ENCODE peak calls at places on chromosomes 3 and 15, in four cellular contexts. R, A, Y and J are unnamed samples.

GRCh38 chr3:40173291-40173710 is 136.2 kb upstream of the EIF1B start:
- DNase-seq in Y (no peak), A (no peak), R (no peak), J (no peak)

GRCh38 chr3:22117751-22118346 is 366.8 kb upstream of the ZNF385D start:
- DNase-seq in Y (no peak), R (no peak), A (peak), J (peak)

GRCh38 chr3:49377483-49377882 is 19.3 kb upstream of the GPX1 start:
- DNase-seq in R (peak), Y (peak), A (peak), J (peak)

GRCh38 chr3:61922118-61922517 is 360.7 kb downstream of the PTPRG start:
- DNase-seq in A (no peak), Y (no peak), R (no peak), J (no peak)

GRCh38 chr15:61227269-61228024 is 1.7 kb downstream of the RORA start:
- DNase-seq in R (no peak), Y (no peak), A (no peak), J (peak)

GRCh38 chr3:155682437-155682836 is 62.4 kb downstream of the PLCH1 start:
- DNase-seq in A (no peak), R (no peak), Y (no peak), J (no peak)

GRCh38 chr15:95975212-95975611 is 355.3 kb upstream of the NR2F2 start:
- DNase-seq in A (no peak), Y (no peak), R (no peak), J (no peak)

GRCh38 chr3:151751161-151751560 is 17.4 kb downstream of the AADACL2 start:
- DNase-seq in R (no peak), Y (no peak), A (no peak), J (no peak)

GRCh38 chr15:77784361-77785292 is 151.9 kb upstream of the LINGO1 start:
- DNase-seq in A (peak), Y (no peak), R (no peak), J (peak)

GRCh38 chr3:17431004-17431403 is 311.4 kb downstream of the TBC1D5 start:
- DNase-seq in A (peak), R (no peak), Y (no peak), J (peak)

GRCh38 chr15:58517252-58517681 is 85.5 kb downstream of the LIPC start:
- DNase-seq in A (no peak), Y (no peak), R (no peak), J (no peak)

GRCh38 chr3:14125193-14126016 is 553 bp downstream of the TMEM43 start:
- DNase-seq in R (peak), A (peak), Y (peak), J (peak)

GRCh38 chr3:12588039-12588673 is 31.3 kb downstream of the MKRN2 start:
- DNase-seq in Y (no peak), R (no peak), A (peak), J (no peak)

GRCh38 chr15:68377766-68378165 is 54.2 kb downstream of the ITGA11 start:
- DNase-seq in Y (no peak), R (no peak), A (no peak), J (no peak)

GRCh38 chr3:190499157-190499556 is 14.7 kb upstream of the IL1RAP start:
- DNase-seq in Y (no peak), A (no peak), R (no peak), J (no peak)

GRCh38 chr3:134426660-134427181 is 52.5 kb upstream of the AMOTL2 start:
- DNase-seq in A (peak), R (no peak), Y (no peak), J (peak)

GRCh38 chr3:64000446-64001055 is 22.7 kb downstream of the PSMD6 start:
- DNase-seq in Y (no peak), R (no peak), A (no peak), J (no peak)

GRCh38 chr15:58870451-58870850 is 63.0 kb downstream of the SLTM start:
- DNase-seq in A (no peak), R (no peak), Y (no peak), J (no peak)

GRCh38 chr3:128074851-128075515 is 22.7 kb downstream of the SEC61A1 start:
- DNase-seq in A (no peak), R (no peak), Y (no peak), J (no peak)

GRCh38 chr15:65434201-65434600 is 11.5 kb upstream of the IGDCC4 start:
- DNase-seq in Y (no peak), R (no peak), A (no peak), J (no peak)

GRCh38 chr3:70780790-70781189 is 468.4 kb upstream of the MDFIC2 start:
- DNase-seq in R (no peak), Y (no peak), A (no peak), J (no peak)

GRCh38 chr3:27022096-27022761 is 347.0 kb downstream of the NEK10 start:
- DNase-seq in Y (no peak), R (no peak), A (no peak), J (no peak)

GRCh38 chr3:157239082-157239704 is 79.2 kb upstream of the CCNL1 start:
- DNase-seq in R (peak), A (peak), Y (peak), J (peak)

GRCh38 chr3:111595239-111595638 is at the start of gene ZBED2:
- DNase-seq in R (no peak), A (no peak), Y (no peak), J (no peak)

GRCh38 chr3:146780251-146780650 is 175.1 kb upstream of the PLSCR5 start:
- DNase-seq in A (no peak), R (no peak), Y (no peak), J (no peak)

GRCh38 chr3:29324180-29324651 is 43.3 kb downstream of the RBMS3 start:
- DNase-seq in A (no peak), R (no peak), Y (no peak), J (peak)

GRCh38 chr3:110126065-110126464 is 788.7 kb upstream of the DPPA4 start:
- DNase-seq in Y (no peak), R (no peak), A (no peak), J (no peak)

GRCh38 chr3:114545196-114545595 is 251.4 kb downstream of the TIGIT start:
- DNase-seq in R (no peak), A (no peak), Y (no peak), J (no peak)

GRCh38 chr3:50655009-50655830 is 19.5 kb upstream of the DOCK3 start:
- DNase-seq in R (no peak), Y (peak), A (peak), J (no peak)

GRCh38 chr15:25057574-25057973 is 102.8 kb downstream of the SNRPN start:
- DNase-seq in Y (no peak), A (no peak), R (no peak), J (no peak)

GRCh38 chr3:13544293-13544831 is 4.6 kb upstream of the FBLN2 start:
- DNase-seq in A (no peak), Y (peak), R (no peak), J (no peak)

GRCh38 chr3:129558772-129559564 is 16.0 kb downstream of the H1-8 start:
- DNase-seq in A (no peak), R (no peak), Y (no peak), J (peak)

GRCh38 chr3:127588675-127589577 is 1.6 kb downstream of the TPRA1 start:
- DNase-seq in R (no peak), Y (peak), A (peak), J (peak)

GRCh38 chr3:13016083-13016725 is 57.0 kb downstream of the IQSEC1 start:
- DNase-seq in Y (peak), R (peak), A (no peak), J (no peak)

GRCh38 chr15:70192041-70192440 is 94.3 kb upstream of the TLE3 start:
- DNase-seq in A (no peak), Y (no peak), R (no peak), J (no peak)

GRCh38 chr3:150823277-150823676 is 60.3 kb upstream of the SIAH2 start:
- DNase-seq in Y (no peak), A (no peak), R (no peak), J (no peak)

GRCh38 chr15:60421544-60421943 is 23.8 kb upstream of the ANXA2 start:
- DNase-seq in Y (no peak), A (no peak), R (no peak), J (peak)